ENCODE peak calls at places on chromosomes 3 and 15, in nine cellular contexts. E, S, Q, X, A, P, I, J and L are unnamed samples.

GRCh38 chr15:33013827-33014445 is 180.6 kb downstream of the FMN1 start:
- DNase-seq in E (no peak), S (no peak), Q (peak), X (no peak), A (no peak), P (no peak), I (no peak), J (no peak), L (peak)

GRCh38 chr15:71806452-71806931 is 3.9 kb upstream of the NR2E3 start:
- DNase-seq in E (no peak), S (no peak), Q (no peak), X (no peak), A (no peak), P (no peak), I (no peak), J (no peak), L (peak)

GRCh38 chr15:59918994-59919951 is 84.8 kb upstream of the FOXB1 start:
- DNase-seq in E (no peak), S (peak), Q (no peak), X (no peak), A (no peak), P (no peak), I (peak), J (no peak), L (peak)

GRCh38 chr3:42852443-42852842 is 23.2 kb downstream of the CYP8B1 start:
- DNase-seq in E (no peak), S (no peak), Q (no peak), X (no peak), A (no peak), P (no peak), I (no peak), J (no peak), L (no peak)

GRCh38 chr15:60426870-60427528 is 29.2 kb upstream of the ANXA2 start:
- DNase-seq in E (no peak), S (no peak), Q (peak), X (no peak), A (no peak), P (no peak), I (no peak), J (no peak), L (no peak)

GRCh38 chr3:120450261-120450913 is 405 bp downstream of the FSTL1 start:
- DNase-seq in E (peak), S (peak), Q (no peak), X (no peak), A (no peak), P (peak), I (no peak), J (peak), L (no peak)

GRCh38 chr3:111210003-111210699 is 138.5 kb downstream of the NECTIN3 start:
- DNase-seq in E (no peak), S (no peak), Q (peak), X (no peak), A (no peak), P (no peak), I (no peak), J (no peak), L (peak)

GRCh38 chr3:44924102-44925084 is 50.0 kb downstream of the TGM4 start:
- DNase-seq in E (no peak), S (no peak), Q (no peak), X (no peak), A (no peak), P (no peak), I (no peak), J (no peak), L (no peak)